ENCODE peak calls at places on chromosome 14, in seven cellular contexts. K is left lung, H is HepG2, C is choroid plexus epithelial cell, R is fibroblast of lung, Q is foreskin fibroblast, U is fibroblast of mammary gland. Z is an unnamed sample.

GRCh38 chr14:32590157-32590556 is 261.1 kb downstream of the AKAP6 start:
- DNase-seq in K (no peak), H (no peak), C (no peak), R (no peak), Q (peak), U (no peak), Z (peak)

GRCh38 chr14:61174395-61175386 is 106.4 kb downstream of the TMEM30B start:
- DNase-seq in K (no peak), H (no peak), C (peak), R (peak), Q (peak), U (peak), Z (peak)

GRCh38 chr14:58947816-58948440 is 240.5 kb upstream of the DAAM1 start:
- DNase-seq in K (no peak), H (no peak), C (peak), R (peak), Q (no peak), U (peak), Z (peak)

GRCh38 chr14:49999216-49999761 is 106.4 kb downstream of the ARF6 start:
- DNase-seq in K (peak), H (no peak), C (peak), R (peak), Q (peak), U (peak), Z (peak)

GRCh38 chr14:100540141-100540925 is 46.9 kb downstream of the BEGAIN start:
- DNase-seq in K (peak), H (peak), C (no peak), R (no peak), Q (no peak), U (no peak), Z (no peak)

GRCh38 chr14:60310086-60310684 is 61.2 kb downstream of the PPM1A start:
- DNase-seq in K (no peak), H (no peak), C (peak), R (no peak), Q (peak), U (no peak), Z (no peak)

GRCh38 chr14:95518045-95518751 is 1.7 kb upstream of the SYNE3 start:
- DNase-seq in K (no peak), H (no peak), C (peak), R (no peak), Q (no peak), U (no peak), Z (peak)

GRCh38 chr14:21987937-21988336 is 314.3 kb upstream of the OR4E1 start:
- DNase-seq in K (no peak), H (peak), C (peak), R (peak), Q (no peak), U (peak), Z (peak)

GRCh38 chr14:99672506-99673327 is 11.4 kb upstream of the CYP46A1 start:
- DNase-seq in K (no peak), H (no peak), C (no peak), R (no peak), Q (no peak), U (no peak), Z (no peak)

GRCh38 chr14:24817638-24818053 is 183.7 kb upstream of the GZMB start:
- DNase-seq in K (no peak), H (no peak), C (no peak), R (peak), Q (peak), U (peak), Z (no peak)

GRCh38 chr14:24162083-24162482 is 1.0 kb downstream of the IRF9 start:
- DNase-seq in K (no peak), H (no peak), C (peak), R (no peak), Q (peak), U (peak), Z (no peak)

GRCh38 chr14:58297412-58297761 is 968 bp upstream of the ARID4A start:
- DNase-seq in K (peak), H (no peak), C (peak), R (no peak), Q (no peak), U (no peak), Z (no peak)

GRCh38 chr14:67579636-67580035 is 20.4 kb downstream of the PIGH start:
- DNase-seq in K (no peak), H (no peak), C (no peak), R (no peak), Q (no peak), U (no peak), Z (no peak)

GRCh38 chr14:106844608-106845285 is 1318.4 kb downstream of the TMEM121 start:
- DNase-seq in K (peak), H (peak), C (no peak), R (no peak), Q (no peak), U (peak), Z (no peak)

GRCh38 chr14:68585690-68586089 is 207.2 kb downstream of the ZFP36L1 start:
- DNase-seq in K (no peak), H (no peak), C (no peak), R (no peak), Q (peak), U (peak), Z (no peak)

GRCh38 chr14:89849931-89850330 is 104.6 kb downstream of the EFCAB11 start:
- DNase-seq in K (no peak), H (no peak), C (peak), R (peak), Q (peak), U (peak), Z (peak)

GRCh38 chr14:25537846-25538455 is 488.0 kb upstream of the STXBP6 start:
- DNase-seq in K (no peak), H (peak), C (peak), R (no peak), Q (no peak), U (peak), Z (peak)

GRCh38 chr14:78405071-78405856 is 235.1 kb downstream of the NRXN3 start:
- DNase-seq in K (no peak), H (no peak), C (peak), R (no peak), Q (no peak), U (peak), Z (no peak)

GRCh38 chr14:22266683-22267082 is 322.3 kb downstream of the DAD1 start:
- DNase-seq in K (no peak), H (no peak), C (no peak), R (no peak), Q (no peak), U (no peak), Z (no peak)

GRCh38 chr14:67690011-67690410 is 5.6 kb downstream of the RDH11 start:
- DNase-seq in K (no peak), H (no peak), C (no peak), R (no peak), Q (no peak), U (no peak), Z (peak)

GRCh38 chr14:93462479-93462878 is 31.7 kb downstream of the UNC79 start:
- DNase-seq in K (no peak), H (no peak), C (no peak), R (no peak), Q (no peak), U (no peak), Z (no peak)

GRCh38 chr14:61219673-61220072 is 61.5 kb downstream of the TMEM30B start:
- DNase-seq in K (no peak), H (no peak), C (peak), R (peak), Q (peak), U (peak), Z (peak)

GRCh38 chr14:85421166-85421877 is 108.6 kb upstream of the FLRT2 start:
- DNase-seq in K (no peak), H (no peak), C (peak), R (peak), Q (peak), U (peak), Z (peak)

GRCh38 chr14:106268013-106268727 is 741.8 kb downstream of the TMEM121 start:
- DNase-seq in K (no peak), H (no peak), C (no peak), R (no peak), Q (no peak), U (no peak), Z (no peak)

GRCh38 chr14:75283884-75284563 is 5.4 kb downstream of the FOS start:
- DNase-seq in K (peak), H (peak), C (peak), R (peak), Q (no peak), U (no peak), Z (peak)

GRCh38 chr14:103542545-103543088 is 13.6 kb downstream of the TRMT61A start:
- DNase-seq in K (no peak), H (no peak), C (no peak), R (no peak), Q (peak), U (no peak), Z (no peak)

GRCh38 chr14:74463697-74464096 is 29.4 kb downstream of the NPC2 start:
- DNase-seq in K (no peak), H (no peak), C (no peak), R (no peak), Q (no peak), U (no peak), Z (no peak)

GRCh38 chr14:52834440-52834842 is 43.0 kb upstream of the GNPNAT1 start:
- DNase-seq in K (no peak), H (no peak), C (peak), R (peak), Q (peak), U (peak), Z (peak)

GRCh38 chr14:101109981-101110728 is 206.6 kb upstream of the RTL1 start:
- DNase-seq in K (no peak), H (no peak), C (no peak), R (no peak), Q (no peak), U (no peak), Z (no peak)

GRCh38 chr14:90419200-90419599 is 22.4 kb downstream of the CALM1 start:
- DNase-seq in K (peak), H (no peak), C (peak), R (peak), Q (peak), U (peak), Z (peak)

GRCh38 chr14:22602011-22602410 is 3.9 kb downstream of the ABHD4 start:
- DNase-seq in K (no peak), H (no peak), C (no peak), R (no peak), Q (no peak), U (no peak), Z (no peak)

GRCh38 chr14:20836668-20837338 is 34.2 kb upstream of the RNASE1 start:
- DNase-seq in K (no peak), H (peak), C (peak), R (peak), Q (peak), U (peak), Z (peak)

GRCh38 chr14:20834899-20835298 is 32.3 kb upstream of the RNASE1 start:
- DNase-seq in K (no peak), H (no peak), C (no peak), R (no peak), Q (no peak), U (no peak), Z (no peak)

GRCh38 chr14:20830831-20831230 is 28.2 kb upstream of the RNASE1 start:
- DNase-seq in K (no peak), H (no peak), C (no peak), R (no peak), Q (no peak), U (no peak), Z (no peak)
- H3K4me3 ChIP-seq in K (no peak), H (no peak), C (no peak), R (no peak), Q (no peak), U (no peak), Z (no peak)

GRCh38 chr14:66508547-66508845 is 549 bp downstream of the GPHN start:
- DNase-seq in K (no peak), H (no peak), C (no peak), R (no peak), Q (no peak), U (no peak), Z (no peak)
- TF ChIP-seq CTCF in K (no peak), H (no peak), C (no peak), R (no peak), Q (no peak), U (no peak), Z (no peak)

GRCh38 chr14:76376409-76376877 is 506 bp downstream of the ESRRB start:
- DNase-seq in K (no peak), H (no peak), C (no peak), R (no peak), Q (no peak), U (no peak), Z (no peak)
- H3K4me3 ChIP-seq in K (no peak), H (no peak), C (peak), R (no peak), Q (no peak), U (peak), Z (peak)

GRCh38 chr14:55416866-55417265 is 5.2 kb upstream of the ATG14 start:
- DNase-seq in K (no peak), H (no peak), C (peak), R (no peak), Q (peak), U (peak), Z (peak)
- TF ChIP-seq CTCF in K (no peak), H (peak), C (peak), R (peak), Q (peak), U (peak), Z (peak)

GRCh38 chr14:104752735-104753527 is at the start of gene SIVA1:
- DNase-seq in K (peak), H (peak), C (peak), R (peak), Q (peak), U (peak), Z (peak)

GRCh38 chr14:104753528-104754212 is 723 bp downstream of the SIVA1 start:
- DNase-seq in K (peak), H (no peak), C (peak), R (no peak), Q (peak), U (no peak), Z (peak)

GRCh38 chr14:104750658-104751057 is 2.3 kb upstream of the SIVA1 start:
- DNase-seq in K (no peak), H (peak), C (no peak), R (no peak), Q (no peak), U (no peak), Z (no peak)

GRCh38 chr14:104751539-104752337 is 1.2 kb upstream of the SIVA1 start:
- DNase-seq in K (no peak), H (no peak), C (no peak), R (no peak), Q (no peak), U (no peak), Z (no peak)

GRCh38 chr14:104752338-104752734 is 611 bp upstream of the SIVA1 start:
- DNase-seq in K (no peak), H (no peak), C (no peak), R (no peak), Q (no peak), U (no peak), Z (no peak)
- H3K4me3 ChIP-seq in K (peak), H (peak), C (peak), R (peak), Q (peak), U (peak), Z (peak)

Z was measured in epithelial cell of esophagus.